ENCODE peak calls at places on chromosomes 5 and 9, in ten cellular contexts. One of them, this sample, is unnamed.

GRCh38 chr5:77640577-77641396 is 2.3 kb upstream of the OTP start:
- DNase-seq in Caki2: no peak
- DNase-seq in NCI-H748 treated with DMSO at 0.1 percent for 48 hours: no peak
- DNase-seq in heart right ventricle: no peak
- DNase-seq in cardiac fibroblast: no peak
- DNase-seq in amniotic stem cell: no peak
- DNase-seq in substantia nigra: no peak
- DNase-seq in RWPE1: no peak
- DNase-seq in M059J: no peak
- DNase-seq in GM03348: no peak
- DNase-seq in this sample: no peak

GRCh38 chr5:73709536-73710129 is 83.6 kb downstream of the ARHGEF28 start:
- DNase-seq in Caki2: peak
- DNase-seq in cardiac fibroblast: no peak
- DNase-seq in GM03348: no peak
- DNase-seq in heart right ventricle: no peak
- DNase-seq in NCI-H748 treated with DMSO at 0.1 percent for 48 hours: no peak
- DNase-seq in amniotic stem cell: no peak
- DNase-seq in substantia nigra: no peak
- DNase-seq in M059J: peak
- DNase-seq in RWPE1: no peak
- DNase-seq in this sample: no peak

GRCh38 chr9:94743035-94743954 is 16.8 kb downstream of the AOPEP start:
- DNase-seq in GM03348: no peak
- DNase-seq in Caki2: peak
- DNase-seq in substantia nigra: no peak
- DNase-seq in M059J: peak
- DNase-seq in heart right ventricle: no peak
- DNase-seq in NCI-H748 treated with DMSO at 0.1 percent for 48 hours: no peak
- DNase-seq in cardiac fibroblast: peak
- DNase-seq in amniotic stem cell: no peak
- DNase-seq in RWPE1: no peak
- DNase-seq in this sample: peak

GRCh38 chr5:26847041-26847736 is 191.2 kb downstream of the CDH9 start:
- DNase-seq in amniotic stem cell: no peak
- DNase-seq in GM03348: no peak
- DNase-seq in RWPE1: no peak
- DNase-seq in heart right ventricle: no peak
- DNase-seq in substantia nigra: no peak
- DNase-seq in Caki2: peak
- DNase-seq in M059J: peak
- DNase-seq in NCI-H748 treated with DMSO at 0.1 percent for 48 hours: peak
- DNase-seq in cardiac fibroblast: no peak
- DNase-seq in this sample: no peak

GRCh38 chr5:73998496-73998895 is 372.5 kb downstream of the ARHGEF28 start:
- DNase-seq in GM03348: peak
- DNase-seq in cardiac fibroblast: peak
- DNase-seq in amniotic stem cell: no peak
- DNase-seq in Caki2: no peak
- DNase-seq in NCI-H748 treated with DMSO at 0.1 percent for 48 hours: peak
- DNase-seq in substantia nigra: no peak
- DNase-seq in M059J: no peak
- DNase-seq in RWPE1: no peak
- DNase-seq in heart right ventricle: no peak
- DNase-seq in this sample: peak

GRCh38 chr9:112355305-112355953 is 22.0 kb upstream of the PTBP3 start:
- DNase-seq in substantia nigra: no peak
- DNase-seq in NCI-H748 treated with DMSO at 0.1 percent for 48 hours: no peak
- DNase-seq in M059J: no peak
- DNase-seq in Caki2: peak
- DNase-seq in heart right ventricle: peak
- DNase-seq in RWPE1: no peak
- DNase-seq in GM03348: no peak
- DNase-seq in amniotic stem cell: no peak
- DNase-seq in cardiac fibroblast: peak
- DNase-seq in this sample: no peak

GRCh38 chr9:95029251-95029650 is 288.3 kb downstream of the FANCC start:
- DNase-seq in amniotic stem cell: no peak
- DNase-seq in NCI-H748 treated with DMSO at 0.1 percent for 48 hours: no peak
- DNase-seq in substantia nigra: no peak
- DNase-seq in GM03348: no peak
- DNase-seq in heart right ventricle: no peak
- DNase-seq in RWPE1: no peak
- DNase-seq in Caki2: no peak
- DNase-seq in M059J: no peak
- DNase-seq in cardiac fibroblast: no peak
- DNase-seq in this sample: no peak

GRCh38 chr5:115831163-115831768 is 10.1 kb downstream of the ATG12 start:
- DNase-seq in amniotic stem cell: peak
- DNase-seq in GM03348: peak
- DNase-seq in cardiac fibroblast: peak
- DNase-seq in RWPE1: peak
- DNase-seq in heart right ventricle: no peak
- DNase-seq in M059J: no peak
- DNase-seq in substantia nigra: no peak
- DNase-seq in Caki2: no peak
- DNase-seq in NCI-H748 treated with DMSO at 0.1 percent for 48 hours: peak
- DNase-seq in this sample: no peak

GRCh38 chr5:132277971-132278964 is 15.9 kb upstream of the SLC22A4 start:
- DNase-seq in heart right ventricle: no peak
- DNase-seq in Caki2: no peak
- DNase-seq in GM03348: no peak
- DNase-seq in amniotic stem cell: no peak
- DNase-seq in RWPE1: no peak
- DNase-seq in substantia nigra: no peak
- DNase-seq in NCI-H748 treated with DMSO at 0.1 percent for 48 hours: no peak
- DNase-seq in cardiac fibroblast: no peak
- DNase-seq in M059J: no peak
- DNase-seq in this sample: no peak

GRCh38 chr9:98409637-98410173 is 154.3 kb upstream of the TBC1D2 start:
- DNase-seq in amniotic stem cell: no peak
- DNase-seq in Caki2: no peak
- DNase-seq in NCI-H748 treated with DMSO at 0.1 percent for 48 hours: no peak
- DNase-seq in M059J: no peak
- DNase-seq in GM03348: no peak
- DNase-seq in RWPE1: no peak
- DNase-seq in substantia nigra: no peak
- DNase-seq in cardiac fibroblast: peak
- DNase-seq in heart right ventricle: no peak
- DNase-seq in this sample: no peak

GRCh38 chr9:89711866-89712265 is 107.1 kb downstream of the GADD45G start:
- DNase-seq in cardiac fibroblast: no peak
- DNase-seq in heart right ventricle: no peak
- DNase-seq in RWPE1: no peak
- DNase-seq in amniotic stem cell: no peak
- DNase-seq in NCI-H748 treated with DMSO at 0.1 percent for 48 hours: no peak
- DNase-seq in M059J: no peak
- DNase-seq in GM03348: no peak
- DNase-seq in substantia nigra: no peak
- DNase-seq in Caki2: no peak
- DNase-seq in this sample: no peak

GRCh38 chr5:62779010-62779422 is 200.4 kb downstream of the LRRC70 start:
- DNase-seq in RWPE1: peak
- DNase-seq in M059J: peak
- DNase-seq in NCI-H748 treated with DMSO at 0.1 percent for 48 hours: peak
- DNase-seq in GM03348: peak
- DNase-seq in substantia nigra: no peak
- DNase-seq in amniotic stem cell: peak
- DNase-seq in Caki2: peak
- DNase-seq in cardiac fibroblast: peak
- DNase-seq in heart right ventricle: no peak
- DNase-seq in this sample: peak

GRCh38 chr9:79663299-79663698 is 91.5 kb downstream of the TLE4 start:
- DNase-seq in M059J: no peak
- DNase-seq in GM03348: peak
- DNase-seq in amniotic stem cell: no peak
- DNase-seq in cardiac fibroblast: no peak
- DNase-seq in NCI-H748 treated with DMSO at 0.1 percent for 48 hours: no peak
- DNase-seq in substantia nigra: no peak
- DNase-seq in heart right ventricle: no peak
- DNase-seq in Caki2: no peak
- DNase-seq in RWPE1: no peak
- DNase-seq in this sample: no peak

GRCh38 chr9:37747271-37747753 is 6.3 kb upstream of the TRMT10B start:
- DNase-seq in cardiac fibroblast: peak
- DNase-seq in substantia nigra: no peak
- DNase-seq in NCI-H748 treated with DMSO at 0.1 percent for 48 hours: peak
- DNase-seq in RWPE1: peak
- DNase-seq in GM03348: peak
- DNase-seq in Caki2: peak
- DNase-seq in amniotic stem cell: peak
- DNase-seq in M059J: peak
- DNase-seq in heart right ventricle: peak
- DNase-seq in this sample: no peak

GRCh38 chr5:148794275-148794674 is 32.1 kb upstream of the ADRB2 start:
- DNase-seq in M059J: peak
- DNase-seq in NCI-H748 treated with DMSO at 0.1 percent for 48 hours: no peak
- DNase-seq in substantia nigra: no peak
- DNase-seq in Caki2: no peak
- DNase-seq in heart right ventricle: no peak
- DNase-seq in cardiac fibroblast: peak
- DNase-seq in GM03348: no peak
- DNase-seq in amniotic stem cell: no peak
- DNase-seq in RWPE1: no peak
- DNase-seq in this sample: no peak

GRCh38 chr5:16934123-16934522 is 2.0 kb downstream of the MYO10 start:
- DNase-seq in GM03348: peak
- DNase-seq in cardiac fibroblast: peak
- DNase-seq in amniotic stem cell: peak
- DNase-seq in RWPE1: peak
- DNase-seq in M059J: peak
- DNase-seq in heart right ventricle: peak
- DNase-seq in Caki2: peak
- DNase-seq in NCI-H748 treated with DMSO at 0.1 percent for 48 hours: peak
- DNase-seq in substantia nigra: no peak
- DNase-seq in this sample: peak

GRCh38 chr5:40441733-40442132 is 238.0 kb upstream of the PTGER4 start:
- DNase-seq in Caki2: no peak
- DNase-seq in heart right ventricle: no peak
- DNase-seq in NCI-H748 treated with DMSO at 0.1 percent for 48 hours: no peak
- DNase-seq in GM03348: no peak
- DNase-seq in substantia nigra: no peak
- DNase-seq in cardiac fibroblast: no peak
- DNase-seq in RWPE1: no peak
- DNase-seq in M059J: no peak
- DNase-seq in amniotic stem cell: no peak
- DNase-seq in this sample: no peak

GRCh38 chr5:132823481-132824050 is 6.9 kb downstream of the SHROOM1 start:
- DNase-seq in Caki2: no peak
- DNase-seq in NCI-H748 treated with DMSO at 0.1 percent for 48 hours: no peak
- DNase-seq in amniotic stem cell: no peak
- DNase-seq in cardiac fibroblast: no peak
- DNase-seq in GM03348: no peak
- DNase-seq in heart right ventricle: peak
- DNase-seq in M059J: no peak
- DNase-seq in RWPE1: no peak
- DNase-seq in substantia nigra: no peak
- DNase-seq in this sample: no peak

GRCh38 chr5:78008356-78008967 is 232.3 kb upstream of the TBCA start:
- DNase-seq in RWPE1: peak
- DNase-seq in heart right ventricle: no peak
- DNase-seq in amniotic stem cell: peak
- DNase-seq in NCI-H748 treated with DMSO at 0.1 percent for 48 hours: peak
- DNase-seq in substantia nigra: no peak
- DNase-seq in M059J: peak
- DNase-seq in Caki2: peak
- DNase-seq in GM03348: peak
- DNase-seq in cardiac fibroblast: peak
- DNase-seq in this sample: peak

GRCh38 chr5:151699071-151699901 is 12.6 kb upstream of the SPARC start:
- DNase-seq in NCI-H748 treated with DMSO at 0.1 percent for 48 hours: no peak
- DNase-seq in M059J: peak
- DNase-seq in heart right ventricle: peak
- DNase-seq in amniotic stem cell: peak
- DNase-seq in cardiac fibroblast: peak
- DNase-seq in Caki2: peak
- DNase-seq in GM03348: peak
- DNase-seq in RWPE1: peak
- DNase-seq in substantia nigra: no peak
- DNase-seq in this sample: peak

GRCh38 chr9:15149450-15149849 is 157.6 kb downstream of the TTC39B start:
- DNase-seq in RWPE1: no peak
- DNase-seq in M059J: no peak
- DNase-seq in amniotic stem cell: no peak
- DNase-seq in NCI-H748 treated with DMSO at 0.1 percent for 48 hours: no peak
- DNase-seq in Caki2: no peak
- DNase-seq in GM03348: no peak
- DNase-seq in heart right ventricle: no peak
- DNase-seq in substantia nigra: no peak
- DNase-seq in cardiac fibroblast: peak
- DNase-seq in this sample: no peak

GRCh38 chr5:168076561-168076991 is 214.9 kb upstream of the WWC1 start:
- DNase-seq in cardiac fibroblast: peak
- DNase-seq in Caki2: no peak
- DNase-seq in amniotic stem cell: no peak
- DNase-seq in M059J: peak
- DNase-seq in RWPE1: no peak
- DNase-seq in GM03348: peak
- DNase-seq in heart right ventricle: peak
- DNase-seq in substantia nigra: no peak
- DNase-seq in NCI-H748 treated with DMSO at 0.1 percent for 48 hours: peak
- DNase-seq in this sample: peak

GRCh38 chr9:114286146-114286679 is 36.7 kb upstream of the ORM1 start:
- DNase-seq in GM03348: no peak
- DNase-seq in heart right ventricle: no peak
- DNase-seq in M059J: no peak
- DNase-seq in cardiac fibroblast: no peak
- DNase-seq in RWPE1: no peak
- DNase-seq in substantia nigra: no peak
- DNase-seq in NCI-H748 treated with DMSO at 0.1 percent for 48 hours: no peak
- DNase-seq in amniotic stem cell: no peak
- DNase-seq in Caki2: no peak
- DNase-seq in this sample: no peak

GRCh38 chr9:89278551-89278950 is 32.4 kb upstream of the CKS2 start:
- DNase-seq in M059J: no peak
- DNase-seq in amniotic stem cell: no peak
- DNase-seq in heart right ventricle: no peak
- DNase-seq in substantia nigra: no peak
- DNase-seq in GM03348: no peak
- DNase-seq in NCI-H748 treated with DMSO at 0.1 percent for 48 hours: no peak
- DNase-seq in Caki2: no peak
- DNase-seq in RWPE1: no peak
- DNase-seq in cardiac fibroblast: no peak
- DNase-seq in this sample: no peak

GRCh38 chr9:114612272-114612923 is 1.3 kb downstream of the TMEM268 start:
- DNase-seq in M059J: no peak
- DNase-seq in cardiac fibroblast: no peak
- DNase-seq in RWPE1: no peak
- DNase-seq in GM03348: no peak
- DNase-seq in substantia nigra: no peak
- DNase-seq in NCI-H748 treated with DMSO at 0.1 percent for 48 hours: no peak
- DNase-seq in amniotic stem cell: no peak
- DNase-seq in Caki2: no peak
- DNase-seq in heart right ventricle: no peak
- DNase-seq in this sample: no peak

GRCh38 chr5:52989781-52990530 is 804 bp downstream of the ITGA2 start:
- DNase-seq in M059J: peak
- DNase-seq in cardiac fibroblast: peak
- DNase-seq in substantia nigra: peak
- DNase-seq in Caki2: peak
- DNase-seq in amniotic stem cell: peak
- DNase-seq in NCI-H748 treated with DMSO at 0.1 percent for 48 hours: peak
- DNase-seq in RWPE1: peak
- DNase-seq in GM03348: peak
- DNase-seq in heart right ventricle: peak
- DNase-seq in this sample: peak

GRCh38 chr5:17665836-17666235 is 31.6 kb downstream of the TAF11L14 start:
- DNase-seq in RWPE1: no peak
- DNase-seq in amniotic stem cell: no peak
- DNase-seq in Caki2: no peak
- DNase-seq in cardiac fibroblast: no peak
- DNase-seq in NCI-H748 treated with DMSO at 0.1 percent for 48 hours: no peak
- DNase-seq in GM03348: no peak
- DNase-seq in heart right ventricle: no peak
- DNase-seq in M059J: no peak
- DNase-seq in substantia nigra: no peak
- DNase-seq in this sample: no peak

GRCh38 chr5:39775458-39776365 is 350.9 kb upstream of the DAB2 start:
- DNase-seq in cardiac fibroblast: peak
- DNase-seq in substantia nigra: no peak
- DNase-seq in Caki2: no peak
- DNase-seq in GM03348: peak
- DNase-seq in M059J: peak
- DNase-seq in NCI-H748 treated with DMSO at 0.1 percent for 48 hours: no peak
- DNase-seq in amniotic stem cell: peak
- DNase-seq in heart right ventricle: no peak
- DNase-seq in RWPE1: peak
- DNase-seq in this sample: peak

This sample was measured in SJSA1.